ENCODE peak calls at places on chromosomes 5 and 9, in seven cellular contexts. Y, J, B, X, T, F and P are unnamed samples. For H3K36me3, the result is how much of the 10 kb centered on the place peaks cover.

GRCh38 chr9:113781381-113781780 is 94.7 kb upstream of the ZNF618 start:
- DNase-seq in B (no peak), J (no peak), X (no peak), F (no peak), Y (no peak), T (no peak), P (no peak)

GRCh38 chr9:18710089-18710488 is 236.1 kb downstream of the ADAMTSL1 start:
- DNase-seq in F (no peak), T (no peak), J (no peak), Y (peak), B (no peak), X (no peak), P (no peak)

GRCh38 chr9:115715656-115716055 is 437.9 kb upstream of the PAPPA start:
- DNase-seq in X (no peak), F (no peak), T (no peak), B (no peak), J (no peak), Y (no peak), P (no peak)

GRCh38 chr5:172274951-172275753 is 8.4 kb downstream of the UBTD2 start:
- DNase-seq in F (no peak), J (no peak), T (no peak), B (no peak), X (no peak), Y (no peak), P (no peak)

GRCh38 chr5:82334085-82334680 is 56.0 kb upstream of the RPS23 start:
- DNase-seq in T (no peak), X (no peak), B (no peak), Y (no peak), J (no peak), F (no peak), P (no peak)

GRCh38 chr9:70403618-70404025 is 10.8 kb downstream of the KLF9 start:
- DNase-seq in B (no peak), X (no peak), Y (peak), T (no peak), J (no peak), F (no peak), P (peak)

GRCh38 chr5:124342027-124342471 is 404.4 kb downstream of the ZNF608 start:
- DNase-seq in J (peak), X (peak), B (peak), Y (peak), T (no peak), F (no peak), P (no peak)

GRCh38 chr9:82447343-82447742 is 458.8 kb downstream of the SPATA31D1 start:
- DNase-seq in Y (no peak), X (no peak), J (no peak), B (no peak), T (no peak), F (no peak), P (no peak)

GRCh38 chr9:91342575-91342974 is 19.1 kb downstream of the AUH start:
- DNase-seq in B (no peak), T (no peak), F (no peak), J (no peak), X (no peak), Y (no peak), P (no peak)

GRCh38 chr9:98081477-98082219 is 25.1 kb downstream of the NANS start:
- DNase-seq in Y (peak), T (peak), F (no peak), B (no peak), X (peak), J (no peak), P (no peak)

GRCh38 chr9:131402073-131402472 is 8.2 kb downstream of the PRRC2B start:
- DNase-seq in X (no peak), J (no peak), Y (peak), B (no peak), F (no peak), T (no peak), P (no peak)

GRCh38 chr9:85639675-85640186 is 102.0 kb downstream of the AGTPBP1 start:
- DNase-seq in Y (no peak), X (no peak), J (no peak), B (no peak), T (no peak), F (no peak), P (no peak)

GRCh38 chr5:134059758-134060495 is 54.6 kb upstream of the TCF7 start:
- DNase-seq in Y (no peak), T (peak), F (no peak), B (no peak), X (no peak), J (no peak), P (no peak)

GRCh38 chr5:76571595-76571994 is 51.6 kb downstream of the F2RL2 start:
- DNase-seq in X (no peak), F (no peak), Y (no peak), B (no peak), J (no peak), T (no peak), P (no peak)

GRCh38 chr5:57348376-57348775 is 134.2 kb downstream of the ACTBL2 start:
- DNase-seq in B (no peak), T (no peak), X (no peak), F (no peak), J (no peak), Y (no peak), P (no peak)

GRCh38 chr5:36079200-36079761 is 12.6 kb upstream of the UGT3A2 start:
- DNase-seq in T (no peak), B (no peak), Y (peak), X (peak), J (no peak), F (no peak), P (no peak)

GRCh38 chr9:95413793-95414192 is 96.3 kb upstream of the FANCC start:
- DNase-seq in F (no peak), X (no peak), B (no peak), J (no peak), T (no peak), Y (no peak), P (no peak)

GRCh38 chr9:120043448-120043847 is 536.5 kb downstream of the CDK5RAP2 start:
- DNase-seq in X (no peak), F (no peak), Y (no peak), B (no peak), T (no peak), J (no peak), P (no peak)

GRCh38 chr9:105114956-105115728 is 129.3 kb upstream of the SLC44A1 start:
- DNase-seq in Y (peak), B (no peak), J (peak), F (no peak), T (peak), X (peak), P (peak)

GRCh38 chr9:78026416-78026815 is 5.2 kb downstream of the GNAQ start:
- DNase-seq in Y (no peak), X (no peak), T (no peak), B (no peak), J (no peak), F (no peak), P (no peak)

GRCh38 chr5:119393746-119394145 is 37.9 kb downstream of the TNFAIP8 start:
- DNase-seq in T (no peak), Y (peak), X (no peak), B (no peak), F (no peak), J (no peak), P (no peak)

GRCh38 chr5:179224741-179225140 is 120.5 kb downstream of the ADAMTS2 start:
- DNase-seq in T (peak), F (no peak), B (no peak), J (no peak), Y (no peak), X (no peak), P (no peak)

GRCh38 chr5:171437286-171437821 is 17.9 kb downstream of the FGF18 start:
- DNase-seq in X (peak), B (peak), Y (no peak), F (no peak), J (peak), T (no peak), P (no peak)

GRCh38 chr9:96615421-96615820 is 4.2 kb downstream of the CDC14B start:
- DNase-seq in F (no peak), T (no peak), Y (no peak), X (no peak), J (no peak), B (no peak), P (no peak)

GRCh38 chr9:138058181-138058580 is 180.6 kb downstream of the CACNA1B start:
- DNase-seq in B (no peak), X (no peak), T (peak), J (no peak), Y (no peak), F (no peak), P (no peak)

GRCh38 chr9:2241461-2241874 is 226.3 kb downstream of the SMARCA2 start:
- DNase-seq in X (peak), T (peak), J (peak), B (peak), Y (peak), F (no peak), P (peak)

GRCh38 chr5:33433303-33434255 is 7.2 kb upstream of the TARS1 start:
- DNase-seq in F (no peak), J (no peak), Y (peak), B (no peak), X (no peak), T (no peak), P (peak)

GRCh38 chr5:144219869-144220268 is 49.2 kb downstream of the KCTD16 start:
- DNase-seq in Y (no peak), X (no peak), J (no peak), B (no peak), T (no peak), F (no peak), P (no peak)

GRCh38 chr9:136975624-136976023 is 1.7 kb upstream of the PTGDS start:
- DNase-seq in T (peak), X (no peak), J (no peak), F (no peak), Y (no peak), B (no peak), P (no peak)

GRCh38 chr9:88651682-88652633 is 117.0 kb downstream of the NXNL2 start:
- DNase-seq in T (no peak), F (peak), B (peak), J (peak), X (peak), Y (peak), P (peak)

GRCh38 chr5:88724201-88724600 is 158.8 kb downstream of the MEF2C start:
- DNase-seq in F (no peak), B (no peak), X (no peak), J (no peak), T (no peak), Y (peak), P (no peak)

GRCh38 chr9:121651014-121651294 is 480 bp upstream of the DAB2IP start:
- DNase-seq in T (no peak), Y (no peak), F (no peak), X (no peak), B (no peak), J (no peak), P (no peak)

GRCh38 chr5:177232358-177232757 is 71.2 kb downstream of the RAB24 start:
- DNase-seq in T (no peak), Y (no peak), B (no peak), J (no peak), F (no peak), X (no peak), P (no peak)

GRCh38 chr5:170896779-170897178 is 35.0 kb downstream of the RANBP17 start:
- DNase-seq in T (peak), X (peak), J (no peak), F (no peak), Y (peak), B (peak), P (peak)

GRCh38 chr5:128546658-128547281 is 8.7 kb upstream of the FBN2 start:
- DNase-seq in T (no peak), Y (no peak), B (no peak), J (no peak), F (no peak), X (no peak), P (no peak)

GRCh38 chr9:120625222-120625621 is 45.3 kb upstream of the CDK5RAP2 start:
- DNase-seq in Y (peak), J (no peak), B (no peak), T (no peak), F (no peak), X (no peak), P (no peak)

GRCh38 chr5:34735436-34736426 is 79.6 kb downstream of the RAI14 start:
- DNase-seq in F (no peak), Y (peak), B (no peak), T (no peak), X (no peak), J (no peak), P (no peak)

GRCh38 chr9:37446401-37446800 is 18.8 kb downstream of the ZBTB5 start:
- DNase-seq in J (no peak), X (no peak), Y (no peak), B (no peak), F (no peak), T (no peak), P (no peak)

DNA sequence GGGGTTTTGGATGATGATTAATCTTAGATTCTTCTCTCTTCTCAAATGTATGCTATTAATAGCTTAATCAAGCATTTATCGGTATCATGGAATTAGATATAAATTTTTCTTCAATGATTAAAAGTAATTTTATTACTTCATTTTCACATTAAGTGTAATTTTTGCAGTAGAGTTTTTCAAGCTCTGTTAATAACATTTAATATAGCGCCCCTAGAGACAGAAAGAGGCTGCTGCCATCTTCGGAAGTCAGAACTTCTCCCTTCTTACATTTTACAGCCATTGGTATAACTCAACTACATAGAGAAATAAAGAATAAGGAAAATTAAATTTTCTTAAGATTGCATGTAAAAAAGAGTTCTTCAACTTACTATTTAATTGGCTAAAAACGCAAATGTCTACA is 540.3 kb downstream of the GABRG2 start:
- DNase-seq in T (no peak), F (no peak), J (no peak), B (no peak), X (no peak), Y (no peak), P (no peak)
- TF ChIP-seq CTCF in T (no peak), F (no peak), J (no peak), B (no peak), X (no peak), Y (no peak), P (no peak)

DNA sequence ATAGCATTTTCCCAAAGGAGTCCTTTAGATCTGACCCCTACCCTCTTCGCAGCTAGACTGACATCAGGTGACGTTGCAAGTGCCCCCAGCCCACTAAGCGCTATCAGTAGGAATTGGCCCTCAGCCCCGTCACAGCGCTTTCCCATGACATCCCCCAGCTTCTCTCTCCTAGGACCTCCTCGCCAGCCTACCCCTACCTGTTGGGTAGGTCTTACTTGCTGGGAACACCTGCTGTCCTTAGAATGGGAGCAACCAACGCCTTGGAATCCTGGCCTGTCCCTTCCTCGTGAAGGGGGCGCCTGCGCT is 589 bp upstream of the PIP5K1B start:
- DNase-seq in B (no peak), Y (no peak), J (no peak), F (no peak), X (no peak), T (no peak), P (no peak)
- H3K4me3 ChIP-seq in B (peak), Y (no peak), J (peak), F (peak), X (no peak), T (peak), P (peak)

GRCh38 chr9:35103660-35104191 is 795 bp upstream of the STOML2 start:
- DNase-seq in T (no peak), X (no peak), F (no peak), B (no peak), J (no peak), Y (no peak), P (no peak)

GRCh38 chr9:35102769-35103659 is at the start of gene STOML2:
- DNase-seq in J (peak), X (peak), B (peak), Y (peak), F (peak), T (peak), P (peak)

GRCh38 chr9:35105126-35105525 is 2.2 kb upstream of the STOML2 start:
- DNase-seq in X (peak), J (no peak), Y (no peak), T (no peak), B (no peak), F (no peak), P (no peak)

GRCh38 chr9:35104586-35104985 is 1.7 kb upstream of the STOML2 start:
- DNase-seq in F (no peak), Y (no peak), T (no peak), J (no peak), X (peak), B (no peak), P (no peak)

DNA sequence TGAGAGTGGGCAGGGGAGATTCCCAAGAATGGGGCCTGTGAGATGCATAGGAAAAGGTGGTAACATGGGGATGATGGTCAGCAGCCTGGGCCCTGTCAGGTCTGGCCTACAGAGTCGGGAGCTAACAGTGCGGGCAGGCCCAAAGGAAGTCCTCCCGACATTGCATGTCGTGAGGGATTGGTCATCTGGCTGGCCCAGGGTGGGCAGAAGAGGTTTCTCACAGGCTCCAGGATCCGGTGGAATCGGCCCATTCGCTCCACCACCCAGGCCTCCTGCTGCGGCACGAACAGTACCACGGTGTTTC is 514 bp downstream of the STOML2 start:
- DNase-seq in F (no peak), T (peak), B (no peak), J (no peak), Y (peak), X (no peak), P (no peak)
- H3K36me3 ChIP-seq in F (half or more), T (half or more), B (under half), J (under half), Y (under half), X (under half), P (under half)

GRCh38 chr5:116455061-116455460 is 119.6 kb downstream of the SEMA6A start:
- DNase-seq in B (no peak), Y (peak), F (no peak), T (no peak), J (no peak), X (no peak), P (no peak)
- TF ChIP-seq CTCF in B (no peak), Y (no peak), F (no peak), T (no peak), J (no peak), X (no peak), P (no peak)

GRCh38 chr9:87581513-87581912 is 83.8 kb downstream of the DAPK1 start:
- DNase-seq in J (no peak), F (no peak), X (peak), B (no peak), T (no peak), Y (no peak), P (no peak)
- H3K4me3 ChIP-seq in J (no peak), F (no peak), X (no peak), B (no peak), T (no peak), Y (no peak), P (no peak)

GRCh38 chr5:157303023-157303422 is 37.1 kb downstream of the CYFIP2 start:
- DNase-seq in Y (no peak), X (no peak), T (no peak), B (no peak), J (no peak), F (no peak), P (no peak)

GRCh38 chr5:157303667-157304327 is 37.9 kb downstream of the CYFIP2 start:
- DNase-seq in Y (no peak), B (no peak), X (peak), J (peak), F (no peak), T (no peak), P (no peak)

GRCh38 chr5:157295247-157295646 is 29.3 kb downstream of the CYFIP2 start:
- DNase-seq in J (no peak), F (no peak), T (no peak), X (no peak), Y (no peak), B (no peak), P (no peak)

GRCh38 chr5:157301066-157301465 is 35.1 kb downstream of the CYFIP2 start:
- DNase-seq in Y (no peak), F (no peak), B (no peak), T (no peak), J (no peak), X (no peak), P (no peak)

DNA sequence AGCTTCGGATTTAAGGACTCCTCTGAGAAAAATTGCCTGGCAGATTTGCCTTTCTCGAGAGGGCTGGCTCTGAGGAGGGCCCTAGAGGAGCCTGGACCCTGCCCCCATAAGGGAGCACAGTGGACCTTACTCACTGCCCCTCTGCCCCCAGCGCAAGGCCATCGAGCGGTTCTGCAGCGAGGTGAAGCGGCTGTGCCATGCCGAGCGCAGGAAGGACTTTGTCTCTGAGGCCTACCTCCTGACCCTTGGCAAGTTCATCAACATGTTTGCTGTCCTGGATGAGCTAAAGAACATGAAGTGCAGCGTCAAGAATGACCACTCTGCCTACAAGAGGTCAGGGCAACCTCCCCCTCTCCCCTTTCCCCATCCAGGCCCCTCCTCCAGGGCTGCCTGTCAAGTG is 34.6 kb downstream of the CYFIP2 start:
- DNase-seq in T (no peak), X (no peak), F (no peak), B (no peak), J (no peak), Y (no peak), P (no peak)
- H3K36me3 ChIP-seq in T (under half), X (under half), F (under half), B (under half), J (under half), Y (under half), P (under half)

GRCh38 chr5:168916852-168917251 is 337.7 kb upstream of the PANK3 start:
- DNase-seq in Y (no peak), F (no peak), T (no peak), J (no peak), B (no peak), X (no peak), P (no peak)
- TF ChIP-seq CTCF in Y (no peak), F (no peak), T (no peak), J (no peak), B (no peak), X (no peak), P (no peak)

GRCh38 chr9:127216210-127216887 is 48.2 kb upstream of the GARNL3 start:
- DNase-seq in X (no peak), Y (no peak), T (no peak), F (no peak), J (no peak), B (no peak), P (no peak)
- H3K4me3 ChIP-seq in X (no peak), Y (no peak), T (no peak), F (no peak), J (no peak), B (no peak), P (no peak)

GRCh38 chr5:14678773-14679334 is 14.3 kb downstream of the OTULIN start:
- DNase-seq in B (no peak), T (no peak), F (no peak), J (no peak), Y (no peak), X (no peak), P (no peak)
- H3K36me3 ChIP-seq in B (under half), T (under half), F (under half), J (under half), Y (under half), X (under half), P (under half)

GRCh38 chr5:173629628-173630027 is 13.2 kb upstream of the BOD1 start:
- DNase-seq in F (no peak), X (no peak), J (no peak), B (no peak), T (no peak), Y (no peak), P (no peak)
- TF ChIP-seq CTCF in F (no peak), X (peak), J (no peak), B (no peak), T (no peak), Y (peak), P (no peak)